ENCODE peak calls at places on chromosome 19, in ten cellular contexts. M is neural progenitor cell, X is HFFc6, F is coronary artery, E is epithelial cell of proximal tubule, W is transverse colon, J is B cell, L is NB4, H is uterus, C is fibroblast of mammary gland. T is an unnamed sample.

GRCh38 chr19:55085923-55086715 is 10.4 kb downstream of the EPS8L1 start:
- DNase-seq in M (peak; percentile 57), X (no peak), C (no peak), E (no peak), J (no peak), H (no peak), W (no peak), L (no peak), F (no peak), T (no peak)

GRCh38 chr19:5218255-5218855 is 122.3 kb downstream of the PTPRS start:
- DNase-seq in W (no peak), F (no peak), H (no peak), M (no peak), E (no peak), L (no peak), C (no peak), X (no peak), J (no peak), T (no peak)

GRCh38 chr19:45254044-45254531 is 3.0 kb downstream of the MARK4 start:
- DNase-seq in C (no peak), W (no peak), F (no peak), L (no peak), H (no peak), J (no peak), M (no peak), X (no peak), E (no peak), T (no peak)

GRCh38 chr19:5935473-5936307 is 21.6 kb downstream of the CAPS start:
- DNase-seq in H (no peak), E (no peak), F (no peak), L (no peak), W (no peak), J (no peak), C (peak; percentile 48), X (no peak), M (no peak), T (no peak)

GRCh38 chr19:36564391-36564790 is 8.7 kb downstream of the ZNF529 start:
- DNase-seq in M (no peak), H (no peak), F (no peak), X (no peak), E (no peak), L (no peak), W (no peak), C (no peak), J (no peak), T (no peak)

GRCh38 chr19:16541526-16542044 is 652 bp downstream of the CHERP start:
- DNase-seq in H (no peak), M (peak; percentile 51), C (peak; percentile 23), E (no peak), L (no peak), F (no peak), J (no peak), W (no peak), X (peak; percentile 9), T (peak; percentile 9)

GRCh38 chr19:33133438-33134031 is 1.6 kb downstream of the WDR88 start:
- DNase-seq in W (no peak), F (no peak), J (no peak), H (no peak), L (no peak), C (peak; percentile 36), X (no peak), M (peak; percentile 40), E (no peak), T (no peak)

GRCh38 chr19:4338441-4339350 is at the start of gene STAP2:
- DNase-seq in X (no peak), H (no peak), W (peak; percentile 88), J (no peak), E (peak; percentile 47), C (no peak), M (peak; percentile 51), L (no peak), F (no peak), T (peak; percentile 52)

DNA sequence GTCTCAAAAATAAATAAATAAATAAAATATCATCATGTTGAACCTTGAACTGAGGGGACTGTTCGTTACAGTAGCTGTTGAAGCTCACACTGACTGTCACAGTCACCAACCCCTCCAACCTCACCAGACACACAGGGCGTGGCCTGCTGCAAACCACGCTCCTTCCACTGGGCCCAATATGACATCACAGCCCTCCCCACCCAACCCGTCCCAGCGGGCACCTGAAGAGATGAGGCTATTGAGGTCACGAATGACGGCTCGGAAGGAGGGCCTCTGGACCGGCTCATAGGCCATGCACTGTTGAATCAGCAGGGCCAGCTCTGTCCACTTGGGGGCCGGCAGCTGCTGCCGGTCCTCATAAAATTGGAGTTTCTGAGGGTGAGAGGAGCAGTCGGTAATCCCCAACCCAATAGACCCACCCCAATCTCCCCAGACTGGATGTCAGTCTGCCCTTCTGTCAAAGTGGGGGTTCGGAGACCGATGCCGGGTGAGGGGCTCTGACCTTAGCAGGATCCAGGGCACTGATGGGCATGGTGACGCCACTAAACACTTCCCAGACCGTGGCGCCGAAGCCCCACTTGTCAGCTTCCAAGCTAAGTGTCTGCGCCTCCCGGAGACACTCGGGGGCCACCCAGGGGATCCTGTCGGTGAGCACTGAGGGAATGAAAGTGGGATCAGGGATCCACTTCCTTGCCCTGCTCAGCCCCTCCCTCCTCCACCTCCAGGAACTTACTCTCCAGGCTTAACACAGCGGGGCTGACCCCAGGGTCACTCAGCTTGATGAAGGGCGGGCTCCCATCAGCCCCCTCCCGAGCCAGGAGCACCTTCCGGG is 13.2 kb downstream of the JAK3 start:
- DNase-seq in H (no peak), J (no peak), E (no peak), L (no peak), M (peak; percentile 58), C (no peak), F (no peak), W (no peak), X (no peak), T (no peak)
- TF ChIP-seq CTCF in H (no peak), J (no peak), E (no peak), L (no peak), M (peak; percentile 42), C (peak; percentile 4), F (no peak), W (no peak), X (peak; percentile 40), T (peak; percentile 6)

DNA sequence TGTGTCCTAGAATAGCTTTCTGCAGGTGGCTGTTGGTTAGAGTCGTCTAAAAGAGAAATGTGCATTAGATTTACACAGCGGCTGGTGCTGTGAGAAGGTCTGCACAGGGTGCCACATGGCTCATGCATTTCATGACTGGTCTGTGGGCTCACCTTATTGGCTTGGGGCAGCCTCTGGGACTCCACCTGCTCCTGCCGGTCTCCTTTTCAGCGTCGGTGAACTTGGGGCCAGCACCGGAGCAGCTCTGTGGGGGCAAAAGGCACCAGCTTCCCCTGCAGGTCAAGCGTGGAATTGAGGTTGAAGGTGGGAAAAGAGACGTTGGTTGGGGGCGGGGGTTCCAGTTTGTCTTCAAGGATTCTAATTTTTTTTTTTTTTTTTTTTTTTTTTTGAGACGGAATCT is 3.1 kb upstream of the PNMA8C start:
- DNase-seq in E (no peak), X (no peak), H (no peak), L (no peak), F (no peak), W (no peak), J (no peak), C (no peak), M (no peak), T (no peak)
- TF ChIP-seq CTCF in E (peak; percentile 36), X (peak; percentile 33), H (no peak), L (peak; percentile 54), F (no peak), W (no peak), J (no peak), C (no peak), M (peak; percentile 31), T (no peak)

GRCh38 chr19:1812426-1813196 is 535 bp upstream of the ATP8B3 start:
- DNase-seq in X (peak; percentile 93), J (peak; percentile 85), L (peak; percentile 96), F (peak; percentile 91), C (peak; percentile 90), E (peak; percentile 78), W (peak; percentile 97), H (peak; percentile 91), M (peak; percentile 96), T (peak; percentile 99)

GRCh38 chr19:1811942-1812425 is at the start of gene ATP8B3:
- DNase-seq in X (no peak), W (no peak), C (no peak), F (no peak), E (no peak), J (peak; percentile 79), L (no peak), H (no peak), M (no peak), T (no peak)

GRCh38 chr19:1814391-1814790 is 2.3 kb upstream of the ATP8B3 start:
- DNase-seq in F (no peak), X (no peak), C (no peak), M (no peak), L (no peak), E (no peak), W (no peak), H (no peak), J (no peak), T (no peak)

GRCh38 chr19:1813837-1814217 is 1.8 kb upstream of the ATP8B3 start:
- DNase-seq in E (no peak), H (no peak), L (no peak), J (no peak), X (no peak), M (no peak), C (no peak), F (no peak), W (no peak), T (no peak)

DNA sequence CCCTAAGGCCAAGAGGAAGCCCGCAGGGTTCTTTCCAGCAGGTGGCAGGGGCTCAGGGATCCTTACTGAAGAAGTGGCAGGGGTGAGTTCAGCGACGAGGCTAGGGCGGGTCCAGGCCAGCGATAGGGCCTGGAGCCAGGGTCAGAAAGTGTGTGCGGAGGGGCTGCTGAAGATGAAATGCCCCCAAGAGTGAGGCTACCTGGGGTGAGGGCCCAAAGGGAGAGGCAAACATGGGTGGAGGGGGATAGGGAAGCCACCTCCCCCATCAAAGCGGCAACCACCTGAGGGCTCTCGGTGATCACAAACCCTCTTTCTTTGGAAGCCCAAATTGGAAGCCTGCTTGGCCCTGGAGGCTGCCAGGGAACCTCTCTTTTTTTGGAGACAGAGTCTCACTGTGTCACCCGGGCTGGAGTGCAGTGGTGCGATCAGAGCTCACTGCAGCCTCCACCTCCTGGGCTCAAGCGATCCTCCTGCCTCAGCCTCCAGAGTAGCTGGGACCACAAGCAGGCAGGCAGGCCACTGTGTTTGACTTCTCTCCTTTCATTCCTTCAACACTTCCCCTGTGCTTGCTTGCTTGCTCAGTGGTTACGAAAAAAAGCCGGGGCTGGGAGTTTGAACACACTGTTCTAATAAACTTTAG is 1.2 kb upstream of the ATP8B3 start:
- DNase-seq in J (no peak), E (no peak), M (no peak), C (no peak), L (no peak), H (peak; percentile 13), F (no peak), W (no peak), X (no peak), T (no peak)
- TF ChIP-seq CTCF in J (peak; percentile 3), E (no peak), M (no peak), C (no peak), L (no peak), H (no peak), F (no peak), W (no peak), X (peak; percentile 28), T (no peak)

GRCh38 chr19:18674616-18675015 is 8.9 kb upstream of the CRTC1 start:
- DNase-seq in F (no peak), J (no peak), H (no peak), L (no peak), W (peak; percentile 22), M (no peak), E (no peak), X (no peak), C (peak; percentile 33), T (no peak)

GRCh38 chr19:18672606-18673337 is 10.7 kb upstream of the CRTC1 start:
- DNase-seq in L (peak; percentile 50), W (no peak), M (peak; percentile 37), X (no peak), C (peak; percentile 51), H (no peak), J (no peak), F (no peak), E (no peak), T (peak; percentile 26)

GRCh38 chr19:18676692-18677091 is 6.8 kb upstream of the CRTC1 start:
- DNase-seq in X (no peak), W (no peak), C (no peak), H (no peak), E (no peak), F (no peak), M (no peak), L (no peak), J (no peak), T (no peak)

GRCh38 chr19:18677156-18677555 is 6.3 kb upstream of the CRTC1 start:
- DNase-seq in F (no peak), C (no peak), X (no peak), M (no peak), L (no peak), W (no peak), J (no peak), H (no peak), E (no peak), T (no peak)

DNA sequence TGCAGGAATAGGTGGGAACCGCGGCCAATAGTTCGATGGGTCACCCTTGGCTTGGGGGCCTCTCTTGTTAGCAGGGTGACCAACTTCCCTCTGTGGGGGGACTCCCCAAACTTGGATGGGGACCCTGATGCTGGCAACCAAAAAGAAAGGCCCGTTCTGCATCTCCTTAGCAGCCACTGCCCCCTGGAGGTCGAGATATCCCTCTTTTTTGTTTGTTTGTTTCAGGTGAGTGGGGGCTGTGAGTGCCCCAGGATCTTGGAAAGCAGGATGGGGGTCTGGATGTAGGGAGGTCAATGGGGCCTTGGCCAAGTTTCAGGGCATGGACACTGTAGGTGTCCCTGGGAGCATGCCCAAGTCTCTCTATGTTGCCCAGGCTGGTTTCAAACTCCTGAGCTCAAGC is 7.7 kb upstream of the CRTC1 start:
- DNase-seq in X (no peak), F (no peak), H (no peak), M (peak; percentile 64), E (no peak), W (no peak), C (peak; percentile 26), L (peak; percentile 30), J (no peak), T (peak; percentile 44)
- TF ChIP-seq CTCF in X (peak; percentile 72), F (no peak), H (peak; percentile 11), M (peak; percentile 64), E (peak; percentile 62), W (no peak), C (peak; percentile 50), L (peak; percentile 41), J (peak; percentile 24), T (peak; percentile 35)

T was measured in MCF 10A.